ENCODE peak calls at places on chromosomes 4 and X, in seven cellular contexts. Z is NCI-H2081; S is stimulated activated CD4-positive, alpha-beta T cell treated with anti-CD3 and anti-CD28 coated beads, Interleukin-15, amount 100 ng/mL, for 24 hours; J is NCI-H226; A is iPS DF 6.9; Y is Peyer's patch; V is sciatic nerve. D is an unnamed sample.

GRCh38 chr4:81512945-81513584 is 41.4 kb upstream of the RASGEF1B start:
- DNase-seq in Z (no peak), S (no peak), J (no peak), A (no peak), Y (peak), V (no peak), D (no peak)

GRCh38 chr4:8191136-8191747 is 7.8 kb upstream of the SH3TC1 start:
- DNase-seq in Z (no peak), S (no peak), J (peak), A (no peak), Y (no peak), V (no peak), D (peak)

GRCh38 chrX:55521687-55522086 is 32.0 kb upstream of the USP51 start:
- DNase-seq in Z (no peak), S (no peak), J (no peak), A (no peak), Y (no peak), V (no peak), D (no peak)

GRCh38 chrX:100880368-100880767 is 6.2 kb upstream of the NOX1 start:
- DNase-seq in Z (no peak), S (no peak), J (no peak), A (no peak), Y (no peak), V (no peak), D (no peak)

GRCh38 chrX:118392726-118393125 is 46.8 kb downstream of the WDR44 start:
- DNase-seq in Z (no peak), S (no peak), J (no peak), A (no peak), Y (no peak), V (no peak), D (no peak)

GRCh38 chrX:39149761-39150160 is 348.5 kb downstream of the MID1IP1 start:
- DNase-seq in Z (peak), S (peak), J (no peak), A (peak), Y (peak), V (peak), D (peak)

GRCh38 chr4:80798082-80798481 is 232.4 kb upstream of the BMP3 start:
- DNase-seq in Z (no peak), S (no peak), J (peak), A (no peak), Y (no peak), V (no peak), D (no peak)

GRCh38 chrX:138775501-138775900 is 64.0 kb upstream of the FGF13 start:
- DNase-seq in Z (no peak), S (no peak), J (no peak), A (no peak), Y (no peak), V (no peak), D (no peak)

GRCh38 chrX:86946569-86946968 is 571.0 kb upstream of the KLHL4 start:
- DNase-seq in Z (peak), S (no peak), J (no peak), A (peak), Y (no peak), V (no peak), D (no peak)

GRCh38 chr4:55358668-55359067 is 12.6 kb downstream of the SRD5A3 start:
- DNase-seq in Z (no peak), S (no peak), J (no peak), A (no peak), Y (no peak), V (no peak), D (no peak)

GRCh38 chr4:6955261-6955911 is 45.8 kb downstream of the TBC1D14 start:
- DNase-seq in Z (no peak), S (no peak), J (no peak), A (no peak), Y (no peak), V (no peak), D (peak)

GRCh38 chr4:7938513-7939376 is 916 bp downstream of the AFAP1 start:
- DNase-seq in Z (no peak), S (peak), J (peak), A (no peak), Y (no peak), V (no peak), D (peak)

D was measured in left colon.